ENCODE peak calls at places on chromosomes 3 and 15, in four cellular contexts. One of them, this sample, is unnamed.

GRCh38 chr15:63146684-63147083 is 10.6 kb downstream of the RPS27L start:
- DNase-seq in GM12891: no peak
- DNase-seq in right lobe of liver: no peak
- DNase-seq in heart left ventricle: no peak
- DNase-seq in this sample: no peak

GRCh38 chr3:58999779-59000170 is 50.0 kb downstream of the CFAP20DC start:
- DNase-seq in GM12891: no peak
- DNase-seq in right lobe of liver: no peak
- DNase-seq in heart left ventricle: no peak
- DNase-seq in this sample: no peak

GRCh38 chr3:43996379-43997301 is 245.0 kb upstream of the TOPAZ1 start:
- DNase-seq in GM12891: peak
- DNase-seq in right lobe of liver: no peak
- DNase-seq in heart left ventricle: no peak
- DNase-seq in this sample: no peak

GRCh38 chr3:159785276-159785675 is 203.4 kb upstream of the IL12A start:
- DNase-seq in GM12891: no peak
- DNase-seq in right lobe of liver: no peak
- DNase-seq in heart left ventricle: no peak
- DNase-seq in this sample: no peak

GRCh38 chr15:55277116-55277564 is 12.5 kb downstream of the RAB27A start:
- DNase-seq in GM12891: no peak
- DNase-seq in right lobe of liver: no peak
- DNase-seq in heart left ventricle: no peak
- DNase-seq in this sample: peak

GRCh38 chr3:161252143-161252542 is 31.0 kb downstream of the NMD3 start:
- DNase-seq in GM12891: no peak
- DNase-seq in right lobe of liver: no peak
- DNase-seq in heart left ventricle: no peak
- DNase-seq in this sample: no peak

GRCh38 chr3:74537164-74537563 is 77.3 kb downstream of the CNTN3 start:
- DNase-seq in GM12891: no peak
- DNase-seq in right lobe of liver: no peak
- DNase-seq in heart left ventricle: peak
- DNase-seq in this sample: no peak

GRCh38 chr15:20357139-20358065 is 184.2 kb downstream of the GOLGA6L6 start:
- DNase-seq in GM12891: no peak
- DNase-seq in right lobe of liver: peak
- DNase-seq in heart left ventricle: peak
- DNase-seq in this sample: no peak

GRCh38 chr15:26382416-26383086 is 390.3 kb downstream of the GABRB3 start:
- DNase-seq in GM12891: no peak
- DNase-seq in right lobe of liver: no peak
- DNase-seq in heart left ventricle: no peak
- DNase-seq in this sample: no peak

GRCh38 chr15:44501768-44502366 is 35.1 kb upstream of the EIF3J start:
- DNase-seq in GM12891: peak
- DNase-seq in right lobe of liver: no peak
- DNase-seq in heart left ventricle: no peak
- DNase-seq in this sample: no peak

GRCh38 chr3:63303238-63303637 is 25.1 kb downstream of the SYNPR start:
- DNase-seq in GM12891: no peak
- DNase-seq in right lobe of liver: no peak
- DNase-seq in heart left ventricle: no peak
- DNase-seq in this sample: no peak

GRCh38 chr3:138187296-138188012 is at the start of gene ARMC8:
- DNase-seq in GM12891: peak
- DNase-seq in right lobe of liver: peak
- DNase-seq in heart left ventricle: peak
- DNase-seq in this sample: peak
- TF ChIP-seq POLR2A in GM12891: peak
- TF ChIP-seq POLR2A in right lobe of liver: peak
- TF ChIP-seq POLR2A in heart left ventricle: no peak
- TF ChIP-seq POLR2A in this sample: peak

GRCh38 chr3:195259564-195260285 is 11.2 kb downstream of the XXYLT1 start:
- DNase-seq in GM12891: peak
- DNase-seq in right lobe of liver: peak
- DNase-seq in heart left ventricle: peak
- DNase-seq in this sample: peak
- TF ChIP-seq POLR2A in GM12891: peak
- TF ChIP-seq POLR2A in right lobe of liver: peak
- TF ChIP-seq POLR2A in heart left ventricle: no peak
- TF ChIP-seq POLR2A in this sample: peak

GRCh38 chr3:152333928-152334327 is 65.2 kb downstream of the MBNL1 start:
- DNase-seq in GM12891: no peak
- DNase-seq in right lobe of liver: no peak
- DNase-seq in heart left ventricle: no peak
- DNase-seq in this sample: no peak

GRCh38 chr3:152331975-152332374 is 63.2 kb downstream of the MBNL1 start:
- DNase-seq in GM12891: no peak
- DNase-seq in right lobe of liver: no peak
- DNase-seq in heart left ventricle: no peak
- DNase-seq in this sample: no peak

GRCh38 chr3:152330565-152330964 is 61.8 kb downstream of the MBNL1 start:
- DNase-seq in GM12891: no peak
- DNase-seq in right lobe of liver: no peak
- DNase-seq in heart left ventricle: no peak
- DNase-seq in this sample: no peak

GRCh38 chr3:152328841-152329240 is 60.1 kb downstream of the MBNL1 start:
- DNase-seq in GM12891: no peak
- DNase-seq in right lobe of liver: no peak
- DNase-seq in heart left ventricle: no peak
- DNase-seq in this sample: no peak

DNA sequence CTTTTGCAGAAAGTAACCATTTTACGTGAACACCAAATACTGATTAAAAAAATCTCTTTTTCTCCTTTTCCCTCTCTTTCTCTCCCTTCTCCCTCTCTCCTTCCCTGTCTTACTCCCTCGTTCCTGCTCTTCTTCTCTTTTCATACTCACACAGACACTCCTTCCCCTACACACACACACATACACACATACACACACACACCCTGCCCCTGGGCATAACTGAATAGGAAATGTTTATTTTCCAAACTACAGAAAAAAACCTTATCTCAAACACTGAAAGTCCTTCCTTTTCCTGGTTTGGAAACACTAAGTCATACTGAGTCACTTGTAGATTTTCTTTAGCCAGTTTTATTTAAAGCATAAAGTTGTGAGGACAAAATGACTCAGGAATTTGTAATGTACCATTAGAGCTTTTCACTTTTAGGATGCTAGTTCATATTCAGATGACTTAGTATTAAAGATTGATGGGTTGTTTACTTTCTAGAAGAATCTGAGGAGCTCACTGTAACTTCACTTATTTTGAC is 62.4 kb downstream of the MBNL1 start:
- DNase-seq in GM12891: no peak
- DNase-seq in right lobe of liver: no peak
- DNase-seq in heart left ventricle: no peak
- DNase-seq in this sample: no peak
- TF ChIP-seq POLR2A in GM12891: no peak
- TF ChIP-seq POLR2A in right lobe of liver: no peak
- TF ChIP-seq POLR2A in heart left ventricle: no peak
- TF ChIP-seq POLR2A in this sample: no peak

GRCh38 chr3:40453933-40454332 is 3.2 kb upstream of the RPL14 start:
- DNase-seq in GM12891: no peak
- DNase-seq in right lobe of liver: no peak
- DNase-seq in heart left ventricle: no peak
- DNase-seq in this sample: no peak

GRCh38 chr3:40451551-40451950 is 5.6 kb upstream of the RPL14 start:
- DNase-seq in GM12891: no peak
- DNase-seq in right lobe of liver: no peak
- DNase-seq in heart left ventricle: no peak
- DNase-seq in this sample: no peak

GRCh38 chr3:40452057-40452456 is 5.1 kb upstream of the RPL14 start:
- DNase-seq in GM12891: no peak
- DNase-seq in right lobe of liver: no peak
- DNase-seq in heart left ventricle: no peak
- DNase-seq in this sample: no peak

GRCh38 chr3:40452562-40452875 is 4.6 kb upstream of the RPL14 start:
- DNase-seq in GM12891: no peak
- DNase-seq in right lobe of liver: no peak
- DNase-seq in heart left ventricle: no peak
- DNase-seq in this sample: no peak

DNA sequence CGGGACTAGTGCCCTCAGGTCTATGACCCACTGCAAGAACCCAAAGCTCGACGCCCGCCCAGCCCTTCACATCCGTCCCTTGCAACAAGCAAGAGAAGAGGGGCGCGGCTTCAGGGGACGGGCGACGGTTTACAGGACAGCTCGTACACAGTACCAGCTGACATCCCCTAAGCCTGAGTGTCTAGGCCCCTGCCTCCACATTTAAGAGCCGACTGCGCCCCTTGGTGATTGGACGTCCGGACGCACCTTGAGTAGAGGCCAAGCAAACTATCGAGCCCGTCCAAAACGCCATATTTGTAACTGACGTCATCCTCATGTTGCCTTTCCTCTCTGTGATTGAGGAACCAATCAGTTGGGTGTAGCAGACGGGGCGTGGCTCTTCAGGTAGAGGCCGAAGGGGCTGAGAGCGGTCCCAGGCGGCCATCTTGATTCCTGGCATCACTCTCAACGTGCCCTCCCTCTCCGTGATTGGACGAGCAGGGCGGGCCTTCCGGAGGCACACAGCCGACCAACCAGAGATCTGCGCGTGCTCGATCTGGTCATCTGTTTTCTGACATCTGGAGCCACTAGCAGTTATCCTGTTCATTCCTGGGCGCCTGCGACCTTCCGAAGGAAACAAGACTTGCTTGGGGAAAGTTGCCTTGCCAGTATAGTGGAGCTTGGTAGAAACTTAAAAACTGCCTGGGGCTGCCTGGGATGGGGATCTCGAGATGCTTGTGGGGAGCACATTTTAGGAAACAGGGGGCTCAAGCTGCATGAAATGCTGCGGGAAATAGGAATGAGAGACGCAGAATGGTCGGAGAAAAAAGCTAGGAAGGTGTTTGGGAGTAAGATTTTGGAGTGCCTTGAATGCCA is 4.0 kb upstream of the RPL14 start:
- DNase-seq in GM12891: peak
- DNase-seq in right lobe of liver: peak
- DNase-seq in heart left ventricle: peak
- DNase-seq in this sample: peak
- TF ChIP-seq POLR2A in GM12891: peak
- TF ChIP-seq POLR2A in right lobe of liver: peak
- TF ChIP-seq POLR2A in heart left ventricle: no peak
- TF ChIP-seq POLR2A in this sample: peak

DNA sequence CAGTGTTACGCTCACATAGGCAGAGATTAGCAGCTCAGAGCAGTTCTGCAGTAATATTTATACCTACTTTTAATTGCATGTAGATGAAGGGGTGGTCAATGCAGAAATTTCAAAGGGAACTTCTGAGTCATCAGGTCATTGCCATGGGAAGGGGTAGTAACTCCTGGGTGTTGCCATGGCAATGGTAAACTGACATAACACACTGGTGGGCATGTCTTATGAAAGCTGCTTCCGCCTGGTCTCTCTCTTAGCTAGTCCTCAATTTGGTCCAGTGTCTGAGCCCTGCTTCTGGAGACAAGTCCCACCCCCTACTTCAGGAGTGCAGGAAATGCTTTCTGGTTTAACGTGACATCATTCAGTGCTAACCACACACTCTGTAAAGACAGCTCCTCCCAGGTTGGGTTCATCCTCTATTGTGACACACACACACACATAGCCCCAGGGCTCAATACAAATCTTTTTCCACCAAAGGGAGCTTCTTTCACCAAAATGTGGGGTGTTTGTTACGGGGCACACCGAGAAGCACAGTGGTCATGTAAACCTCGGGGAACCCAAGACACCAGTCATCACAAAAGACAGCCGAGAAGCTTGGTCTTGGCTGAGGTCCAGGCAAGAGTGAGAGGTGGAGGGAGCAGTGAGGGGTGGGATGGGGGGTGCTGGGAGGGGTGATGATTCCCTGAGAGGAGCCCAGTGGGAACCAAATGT is 74.5 kb downstream of the TLE3 start:
- DNase-seq in GM12891: peak
- DNase-seq in right lobe of liver: no peak
- DNase-seq in heart left ventricle: no peak
- DNase-seq in this sample: no peak
- TF ChIP-seq POLR2A in GM12891: no peak
- TF ChIP-seq POLR2A in right lobe of liver: no peak
- TF ChIP-seq POLR2A in heart left ventricle: no peak
- TF ChIP-seq POLR2A in this sample: no peak

GRCh38 chr3:53347261-53348064 is at the start of gene DCP1A:
- DNase-seq in GM12891: peak
- DNase-seq in right lobe of liver: peak
- DNase-seq in heart left ventricle: peak
- DNase-seq in this sample: peak
- TF ChIP-seq POLR2A in GM12891: peak
- TF ChIP-seq POLR2A in right lobe of liver: peak
- TF ChIP-seq POLR2A in heart left ventricle: no peak
- TF ChIP-seq POLR2A in this sample: peak

DNA sequence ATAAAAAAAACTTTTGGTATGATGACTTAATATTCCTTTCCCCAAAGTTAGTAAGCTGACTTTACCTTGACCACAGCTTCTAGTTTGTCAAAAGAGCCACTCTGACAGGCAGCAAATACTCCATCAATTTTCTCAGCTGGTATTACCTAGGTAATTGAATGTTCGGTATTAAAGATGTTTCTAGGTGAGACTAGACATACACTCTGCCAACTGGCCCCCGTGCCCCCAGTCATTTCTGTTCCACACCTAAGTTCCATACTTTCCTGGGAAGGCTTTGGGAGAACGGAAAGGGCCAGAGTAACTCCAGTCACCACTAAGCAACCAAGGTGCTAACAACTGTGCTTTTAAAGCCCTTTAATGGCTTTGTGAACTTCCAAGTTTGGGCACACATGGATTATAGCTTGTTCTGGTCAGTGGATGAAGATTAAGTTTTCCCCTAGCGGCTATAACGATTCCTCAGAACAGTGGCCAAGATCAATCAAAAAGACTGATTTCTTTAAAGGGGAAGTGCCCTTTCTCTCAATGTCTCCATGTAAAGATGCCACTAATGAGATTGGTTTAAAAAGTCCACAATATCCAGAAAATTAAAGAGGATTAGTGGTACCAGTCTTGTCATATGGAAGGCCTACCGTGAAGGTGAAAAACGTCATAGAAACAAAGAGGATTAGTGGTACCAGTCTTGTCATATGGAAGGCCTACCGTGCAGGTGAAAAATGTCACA is 7.0 kb downstream of the EIF4A2 start:
- DNase-seq in GM12891: no peak
- DNase-seq in right lobe of liver: no peak
- DNase-seq in heart left ventricle: no peak
- DNase-seq in this sample: no peak
- TF ChIP-seq POLR2A in GM12891: peak
- TF ChIP-seq POLR2A in right lobe of liver: no peak
- TF ChIP-seq POLR2A in heart left ventricle: no peak
- TF ChIP-seq POLR2A in this sample: peak

GRCh38 chr3:119550090-119550910 is 9.1 kb downstream of the CD80 start:
- DNase-seq in GM12891: no peak
- DNase-seq in right lobe of liver: no peak
- DNase-seq in heart left ventricle: no peak
- DNase-seq in this sample: no peak
- TF ChIP-seq POLR2A in GM12891: peak
- TF ChIP-seq POLR2A in right lobe of liver: no peak
- TF ChIP-seq POLR2A in heart left ventricle: no peak
- TF ChIP-seq POLR2A in this sample: no peak

This sample was measured in transverse colon.